ENCODE peak calls at places on chromosomes 7 and 10, in six cellular contexts. Y is breast epithelium, X is lower lobe of right lung, A is D721Med, K is GM12865, R is lower leg skin. N is an unnamed sample.

GRCh38 chr10:126014309-126014708 is 117.9 kb downstream of the FANK1 start:
- DNase-seq in Y (no peak), X (no peak), A (no peak), K (no peak), R (no peak), N (no peak)

GRCh38 chr7:2417981-2418481 is 14.6 kb downstream of the CHST12 start:
- DNase-seq in Y (no peak), X (no peak), A (no peak), K (no peak), R (no peak), N (no peak)

GRCh38 chr7:42161723-42162122 is 75.3 kb downstream of the GLI3 start:
- DNase-seq in Y (no peak), X (no peak), A (no peak), K (no peak), R (no peak), N (no peak)

GRCh38 chr10:126160971-126161630 is 227.2 kb downstream of the ADAM12 start:
- DNase-seq in Y (no peak), X (no peak), A (no peak), K (no peak), R (no peak), N (no peak)

GRCh38 chr7:34385385-34385784 is 272.6 kb upstream of the NPSR1 start:
- DNase-seq in Y (no peak), X (no peak), A (no peak), K (no peak), R (no peak), N (no peak)

GRCh38 chr10:122861724-122862161 is 16.1 kb upstream of the CUZD1 start:
- DNase-seq in Y (no peak), X (no peak), A (no peak), K (no peak), R (no peak), N (no peak)

GRCh38 chr7:143245123-143245522 is 18.1 kb upstream of the GSTK1 start:
- DNase-seq in Y (no peak), X (no peak), A (no peak), K (no peak), R (no peak), N (no peak)

GRCh38 chr10:86159797-86160196 is 206.8 kb downstream of the GRID1 start:
- DNase-seq in Y (no peak), X (no peak), A (no peak), K (no peak), R (no peak), N (no peak)

GRCh38 chr10:87636313-87636915 is 23.3 kb upstream of the PAPSS2 start:
- DNase-seq in Y (no peak), X (no peak), A (no peak), K (no peak), R (no peak), N (no peak)

GRCh38 chr7:47889723-47890122 is 58.5 kb downstream of the PKD1L1 start:
- DNase-seq in Y (no peak), X (no peak), A (no peak), K (no peak), R (peak; percentile 82), N (no peak)

GRCh38 chr10:9427208-9427607 is 1372.7 kb downstream of the GATA3 start:
- DNase-seq in Y (no peak), X (no peak), A (no peak), K (no peak), R (no peak), N (no peak)

GRCh38 chr10:4080225-4080624 is 295.2 kb upstream of the KLF6 start:
- DNase-seq in Y (no peak), X (no peak), A (no peak), K (no peak), R (no peak), N (no peak)

GRCh38 chr10:4081691-4082111 is 296.7 kb upstream of the KLF6 start:
- DNase-seq in Y (peak; percentile 33), X (no peak), A (no peak), K (no peak), R (no peak), N (no peak)

GRCh38 chr10:4086041-4086886 is 301.3 kb upstream of the KLF6 start:
- DNase-seq in Y (no peak), X (no peak), A (no peak), K (no peak), R (no peak), N (no peak)

GRCh38 chr10:4082851-4083250 is 297.8 kb upstream of the KLF6 start:
- DNase-seq in Y (no peak), X (no peak), A (no peak), K (no peak), R (no peak), N (no peak)

GRCh38 chr10:4083509-4084003 is 298.5 kb upstream of the KLF6 start:
- DNase-seq in Y (no peak), X (no peak), A (no peak), K (no peak), R (no peak), N (no peak)
- TF ChIP-seq CTCF in Y (no peak), X (no peak), A (peak; percentile 6), K (no peak), R (no peak), N (no peak)

GRCh38 chr10:106571216-106571954 is 593.1 kb downstream of the SORCS1 start:
- DNase-seq in Y (no peak), X (no peak), A (no peak), K (peak; percentile 12), R (no peak), N (peak; percentile 11)
- TF ChIP-seq CTCF in Y (no peak), X (no peak), A (peak; percentile 83), K (peak; percentile 25), R (no peak), N (peak; percentile 67)

GRCh38 chr7:131068604-131069021 is 259.1 kb upstream of the MKLN1 start:
- DNase-seq in Y (no peak), X (no peak), A (no peak), K (no peak), R (no peak), N (no peak)
- TF ChIP-seq CTCF in Y (no peak), X (peak; percentile 14), A (peak; percentile 6), K (no peak), R (no peak), N (no peak)

DNA sequence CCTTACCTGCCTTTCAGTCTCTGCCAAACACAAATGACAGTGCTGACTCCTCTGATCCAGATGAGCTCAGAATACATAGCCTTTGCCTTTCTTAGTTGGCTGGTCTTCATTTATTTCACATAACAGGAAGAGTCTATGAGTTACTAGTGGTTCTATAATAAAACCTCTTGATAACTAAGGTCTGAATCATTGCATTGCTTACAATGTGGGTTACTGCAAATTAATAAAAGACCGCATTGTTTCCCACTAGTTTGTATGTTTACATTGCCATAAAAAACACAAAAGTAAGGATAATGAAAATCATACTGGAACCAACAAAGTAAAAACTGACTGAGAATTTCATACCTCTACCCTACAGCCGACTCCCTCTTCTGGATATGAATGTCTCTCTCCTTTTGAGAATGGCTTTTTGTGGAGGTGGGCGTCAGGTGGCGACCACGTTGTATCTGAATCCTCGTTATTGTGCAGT is 62.0 kb upstream of the AKR1E2 start:
- DNase-seq in Y (no peak), X (no peak), A (no peak), K (no peak), R (no peak), N (no peak)
- TF ChIP-seq CTCF in Y (no peak), X (no peak), A (no peak), K (no peak), R (no peak), N (no peak)

GRCh38 chr7:36127075-36127740 is 25.8 kb upstream of the EEPD1 start:
- DNase-seq in Y (no peak), X (no peak), A (no peak), K (no peak), R (no peak), N (no peak)
- TF ChIP-seq CTCF in Y (no peak), X (no peak), A (no peak), K (no peak), R (no peak), N (no peak)

GRCh38 chr10:35746004-35746403 is 103.9 kb upstream of the FZD8 start:
- DNase-seq in Y (no peak), X (no peak), A (no peak), K (no peak), R (no peak), N (no peak)
- TF ChIP-seq CTCF in Y (no peak), X (no peak), A (no peak), K (no peak), R (no peak), N (no peak)

N was measured in endothelial cell.